ENCODE peak calls at places on chromosomes 11 and 22, in seven cellular contexts. One of them, this sample, is unnamed.

GRCh38 chr11:126460417-126461095 is 105.1 kb downstream of the ST3GAL4 start:
- DNase-seq in tibial artery: no peak
- DNase-seq in A673: no peak
- DNase-seq in astrocyte of the spinal cord: no peak
- DNase-seq in lower leg skin: no peak
- DNase-seq in GM12865: no peak
- DNase-seq in left ventricle myocardium inferior: no peak
- DNase-seq in this sample: no peak

GRCh38 chr11:115928811-115929210 is 424.6 kb upstream of the CADM1 start:
- DNase-seq in tibial artery: no peak
- DNase-seq in A673: no peak
- DNase-seq in astrocyte of the spinal cord: no peak
- DNase-seq in lower leg skin: no peak
- DNase-seq in GM12865: peak; percentile 51
- DNase-seq in left ventricle myocardium inferior: no peak
- DNase-seq in this sample: no peak

GRCh38 chr11:77189588-77190210 is 61.7 kb downstream of the MYO7A start:
- DNase-seq in tibial artery: no peak
- DNase-seq in A673: no peak
- DNase-seq in astrocyte of the spinal cord: no peak
- DNase-seq in lower leg skin: no peak
- DNase-seq in GM12865: no peak
- DNase-seq in left ventricle myocardium inferior: no peak
- DNase-seq in this sample: no peak

GRCh38 chr11:86269645-86270044 is 25.1 kb downstream of the EED start:
- DNase-seq in tibial artery: no peak
- DNase-seq in A673: no peak
- DNase-seq in astrocyte of the spinal cord: no peak
- DNase-seq in lower leg skin: no peak
- DNase-seq in GM12865: no peak
- DNase-seq in left ventricle myocardium inferior: no peak
- DNase-seq in this sample: no peak

GRCh38 chr11:35321532-35322320 is 97.6 kb downstream of the SLC1A2 start:
- DNase-seq in tibial artery: no peak
- DNase-seq in A673: peak; percentile 28
- DNase-seq in astrocyte of the spinal cord: peak; percentile 61
- DNase-seq in lower leg skin: no peak
- DNase-seq in GM12865: no peak
- DNase-seq in left ventricle myocardium inferior: peak; percentile 22
- DNase-seq in this sample: no peak

GRCh38 chr11:74936087-74936486 is 12.8 kb downstream of the XRRA1 start:
- DNase-seq in tibial artery: no peak
- DNase-seq in A673: no peak
- DNase-seq in astrocyte of the spinal cord: no peak
- DNase-seq in lower leg skin: no peak
- DNase-seq in GM12865: peak; percentile 45
- DNase-seq in left ventricle myocardium inferior: no peak
- DNase-seq in this sample: no peak

GRCh38 chr11:1565173-1565903 is 6.7 kb downstream of the DUSP8 start:
- DNase-seq in tibial artery: no peak
- DNase-seq in A673: no peak
- DNase-seq in astrocyte of the spinal cord: no peak
- DNase-seq in lower leg skin: no peak
- DNase-seq in GM12865: no peak
- DNase-seq in left ventricle myocardium inferior: no peak
- DNase-seq in this sample: no peak

GRCh38 chr11:94753630-94754029 is 14.5 kb upstream of the AMOTL1 start:
- DNase-seq in tibial artery: no peak
- DNase-seq in A673: no peak
- DNase-seq in astrocyte of the spinal cord: no peak
- DNase-seq in lower leg skin: no peak
- DNase-seq in GM12865: no peak
- DNase-seq in left ventricle myocardium inferior: no peak
- DNase-seq in this sample: no peak

GRCh38 chr11:1348146-1348545 is 38.7 kb upstream of the TOLLIP start:
- DNase-seq in tibial artery: no peak
- DNase-seq in A673: no peak
- DNase-seq in astrocyte of the spinal cord: no peak
- DNase-seq in lower leg skin: no peak
- DNase-seq in GM12865: no peak
- DNase-seq in left ventricle myocardium inferior: no peak
- DNase-seq in this sample: no peak

GRCh38 chr11:130314184-130314748 is 451 bp downstream of the ZBTB44 start:
- DNase-seq in tibial artery: peak; percentile 41
- DNase-seq in A673: no peak
- DNase-seq in astrocyte of the spinal cord: peak; percentile 40
- DNase-seq in lower leg skin: peak; percentile 40
- DNase-seq in GM12865: no peak
- DNase-seq in left ventricle myocardium inferior: peak; percentile 60
- DNase-seq in this sample: peak; percentile 39

GRCh38 chr11:9219572-9219971 is 45.6 kb downstream of the DENND5A start:
- DNase-seq in tibial artery: peak; percentile 25
- DNase-seq in A673: peak; percentile 14
- DNase-seq in astrocyte of the spinal cord: peak; percentile 75
- DNase-seq in lower leg skin: peak; percentile 31
- DNase-seq in GM12865: no peak
- DNase-seq in left ventricle myocardium inferior: no peak
- DNase-seq in this sample: no peak

GRCh38 chr11:79430280-79430679 is 10.6 kb downstream of the TENM4 start:
- DNase-seq in tibial artery: no peak
- DNase-seq in A673: no peak
- DNase-seq in astrocyte of the spinal cord: no peak
- DNase-seq in lower leg skin: no peak
- DNase-seq in GM12865: no peak
- DNase-seq in left ventricle myocardium inferior: no peak
- DNase-seq in this sample: no peak

GRCh38 chr11:18223937-18224387 is 12.6 kb downstream of the SAA4 start:
- DNase-seq in tibial artery: no peak
- DNase-seq in A673: no peak
- DNase-seq in astrocyte of the spinal cord: no peak
- DNase-seq in lower leg skin: no peak
- DNase-seq in GM12865: no peak
- DNase-seq in left ventricle myocardium inferior: no peak
- DNase-seq in this sample: no peak

GRCh38 chr22:36022162-36022561 is 6.5 kb downstream of the RBFOX2 start:
- DNase-seq in tibial artery: no peak
- DNase-seq in A673: no peak
- DNase-seq in astrocyte of the spinal cord: peak; percentile 67
- DNase-seq in lower leg skin: no peak
- DNase-seq in GM12865: no peak
- DNase-seq in left ventricle myocardium inferior: no peak
- DNase-seq in this sample: no peak

DNA sequence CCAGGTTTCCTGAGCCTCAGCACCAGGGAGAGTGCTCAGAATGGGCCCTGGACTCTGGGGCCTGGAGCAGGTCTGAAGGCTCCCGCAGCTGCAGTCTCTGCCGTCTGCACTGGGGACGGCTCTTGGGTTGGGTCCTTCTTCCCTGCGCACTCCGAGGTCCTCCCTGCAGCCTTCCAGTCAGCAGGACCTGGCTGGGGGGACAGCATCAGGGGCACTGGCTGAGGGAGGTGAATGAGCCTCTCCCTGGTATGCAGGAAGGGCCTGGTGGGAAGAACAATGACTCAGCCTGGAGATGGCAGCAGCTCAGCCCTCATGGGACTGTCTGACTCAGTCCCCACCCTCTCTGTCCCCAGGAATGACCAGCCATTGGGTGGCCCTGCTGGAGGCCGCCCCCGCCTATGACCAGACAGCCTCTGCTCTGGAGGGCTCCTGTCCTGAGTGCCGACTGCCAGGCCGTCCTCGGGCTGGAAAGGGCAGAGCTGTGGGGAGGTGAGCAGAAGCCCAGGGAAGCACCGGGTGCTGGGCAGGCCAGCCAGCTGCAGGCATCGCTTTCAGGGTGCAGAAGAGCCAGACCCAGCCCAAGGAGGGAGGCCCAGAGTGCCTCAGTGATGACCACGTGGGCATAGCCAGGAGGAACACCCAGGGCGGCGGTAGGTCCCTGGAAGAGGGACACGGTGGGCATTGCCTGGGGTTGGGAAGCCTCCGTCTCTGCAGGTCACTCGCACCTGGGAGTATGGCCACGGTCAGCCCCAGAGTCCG is 455.0 kb downstream of the BRD1 start:
- DNase-seq in tibial artery: no peak
- DNase-seq in A673: peak; percentile 28
- DNase-seq in astrocyte of the spinal cord: no peak
- DNase-seq in lower leg skin: peak; percentile 3
- DNase-seq in GM12865: no peak
- DNase-seq in left ventricle myocardium inferior: no peak
- DNase-seq in this sample: peak; percentile 49
- H3K4me3 ChIP-seq in tibial artery: no peak overlapping the region
- H3K4me3 ChIP-seq in A673: no peak overlapping the region
- H3K4me3 ChIP-seq in astrocyte of the spinal cord: no peak overlapping the region
- H3K4me3 ChIP-seq in lower leg skin: no peak overlapping the region
- H3K4me3 ChIP-seq in GM12865: no peak overlapping the region
- H3K4me3 ChIP-seq in left ventricle myocardium inferior: no peak overlapping the region
- H3K4me3 ChIP-seq in this sample: no peak overlapping the region

DNA sequence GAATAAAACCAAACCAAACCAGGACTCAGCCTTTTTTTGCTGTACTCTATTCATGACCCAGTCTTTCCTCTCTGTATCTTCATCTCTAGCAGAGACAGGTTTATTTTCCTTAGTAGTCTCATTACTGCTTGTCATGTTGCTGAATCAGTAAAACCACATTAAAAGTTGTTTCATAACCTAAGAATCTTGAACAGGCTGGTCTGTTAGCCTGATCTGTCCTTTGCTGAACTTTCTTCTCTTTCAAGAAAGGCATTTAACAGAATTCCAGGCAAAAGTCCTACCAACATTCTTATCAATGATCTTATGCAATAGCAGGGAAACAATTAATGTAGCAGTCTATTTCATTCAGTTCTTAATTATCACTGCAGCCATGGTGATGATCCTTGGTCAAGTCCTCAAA is 197.7 kb downstream of the CASP12 start:
- DNase-seq in tibial artery: no peak
- DNase-seq in A673: no peak
- DNase-seq in astrocyte of the spinal cord: peak; percentile 89
- DNase-seq in lower leg skin: no peak
- DNase-seq in GM12865: no peak
- DNase-seq in left ventricle myocardium inferior: no peak
- DNase-seq in this sample: no peak
- H3K4me3 ChIP-seq in tibial artery: no peak overlapping the region
- H3K4me3 ChIP-seq in A673: no peak overlapping the region
- H3K4me3 ChIP-seq in astrocyte of the spinal cord: no peak overlapping the region
- H3K4me3 ChIP-seq in lower leg skin: no peak overlapping the region
- H3K4me3 ChIP-seq in GM12865: no peak overlapping the region
- H3K4me3 ChIP-seq in left ventricle myocardium inferior: no peak overlapping the region
- H3K4me3 ChIP-seq in this sample: no peak overlapping the region

GRCh38 chr22:23522642-23523251 is 57.3 kb downstream of the IGLL1 start:
- DNase-seq in tibial artery: peak; percentile 55
- DNase-seq in A673: no peak
- DNase-seq in astrocyte of the spinal cord: peak; percentile 18
- DNase-seq in lower leg skin: no peak
- DNase-seq in GM12865: no peak
- DNase-seq in left ventricle myocardium inferior: no peak
- DNase-seq in this sample: no peak
- H3K4me3 ChIP-seq in tibial artery: peak overlapping the region; percentile 55
- H3K4me3 ChIP-seq in A673: no peak overlapping the region
- H3K4me3 ChIP-seq in astrocyte of the spinal cord: no peak overlapping the region
- H3K4me3 ChIP-seq in lower leg skin: no peak overlapping the region
- H3K4me3 ChIP-seq in GM12865: no peak overlapping the region
- H3K4me3 ChIP-seq in left ventricle myocardium inferior: peak overlapping the region; percentile 68
- H3K4me3 ChIP-seq in this sample: peak overlapping the region; percentile 26

GRCh38 chr22:20244744-20245576 is 23.2 kb downstream of the RTN4R start:
- DNase-seq in tibial artery: no peak
- DNase-seq in A673: peak; percentile 64
- DNase-seq in astrocyte of the spinal cord: no peak
- DNase-seq in lower leg skin: no peak
- DNase-seq in GM12865: peak; percentile 54
- DNase-seq in left ventricle myocardium inferior: no peak
- DNase-seq in this sample: no peak

GRCh38 chr22:20247608-20248171 is 20.4 kb downstream of the RTN4R start:
- DNase-seq in tibial artery: no peak
- DNase-seq in A673: no peak
- DNase-seq in astrocyte of the spinal cord: no peak
- DNase-seq in lower leg skin: no peak
- DNase-seq in GM12865: no peak
- DNase-seq in left ventricle myocardium inferior: no peak
- DNase-seq in this sample: no peak

GRCh38 chr22:20247010-20247505 is 21.1 kb downstream of the RTN4R start:
- DNase-seq in tibial artery: no peak
- DNase-seq in A673: no peak
- DNase-seq in astrocyte of the spinal cord: no peak
- DNase-seq in lower leg skin: no peak
- DNase-seq in GM12865: peak; percentile 53
- DNase-seq in left ventricle myocardium inferior: no peak
- DNase-seq in this sample: no peak

GRCh38 chr22:20245577-20246367 is 22.3 kb downstream of the RTN4R start:
- DNase-seq in tibial artery: no peak
- DNase-seq in A673: no peak
- DNase-seq in astrocyte of the spinal cord: no peak
- DNase-seq in lower leg skin: no peak
- DNase-seq in GM12865: no peak
- DNase-seq in left ventricle myocardium inferior: no peak
- DNase-seq in this sample: no peak

GRCh38 chr22:20246368-20247009 is 21.6 kb downstream of the RTN4R start:
- DNase-seq in tibial artery: no peak
- DNase-seq in A673: no peak
- DNase-seq in astrocyte of the spinal cord: no peak
- DNase-seq in lower leg skin: no peak
- DNase-seq in GM12865: no peak
- DNase-seq in left ventricle myocardium inferior: no peak
- DNase-seq in this sample: no peak
- H3K4me3 ChIP-seq in tibial artery: no peak overlapping the region
- H3K4me3 ChIP-seq in A673: no peak overlapping the region
- H3K4me3 ChIP-seq in astrocyte of the spinal cord: no peak overlapping the region
- H3K4me3 ChIP-seq in lower leg skin: no peak overlapping the region
- H3K4me3 ChIP-seq in GM12865: no peak overlapping the region
- H3K4me3 ChIP-seq in left ventricle myocardium inferior: no peak overlapping the region
- H3K4me3 ChIP-seq in this sample: no peak overlapping the region

DNA sequence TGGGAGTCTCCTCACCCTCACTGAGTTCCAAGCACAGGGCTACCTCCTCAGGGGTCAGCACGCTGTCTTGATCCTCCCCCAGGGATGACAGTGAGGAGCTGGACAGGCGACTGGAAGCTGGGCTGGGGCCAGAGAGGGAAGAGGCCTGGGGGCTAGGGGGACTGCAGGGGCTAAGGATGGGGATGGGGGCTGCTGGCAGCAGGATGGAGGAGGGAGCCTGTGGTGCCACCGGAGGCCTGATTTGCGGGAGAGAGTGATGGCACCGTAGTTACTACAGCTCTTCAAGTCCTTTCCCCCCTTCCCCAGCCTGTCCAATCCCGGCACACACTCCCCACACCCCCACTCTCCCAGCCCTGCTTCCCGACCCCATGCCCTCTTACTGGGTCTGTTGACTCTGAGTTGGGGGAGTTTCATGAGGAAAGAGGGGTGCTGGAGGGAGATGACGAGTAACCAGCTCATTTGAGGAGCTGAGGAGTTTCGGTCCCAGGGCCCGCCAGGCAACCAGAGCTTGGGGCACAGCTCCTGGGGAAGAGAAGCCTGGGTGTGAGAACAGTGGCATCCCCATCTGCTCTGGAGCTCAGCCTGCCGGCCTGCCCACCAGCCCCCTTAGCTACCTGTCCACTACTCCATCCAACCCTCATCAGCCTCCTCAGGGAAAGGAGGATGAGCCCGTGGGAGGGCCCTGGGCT is 10.5 kb downstream of the ROBO4 start:
- DNase-seq in tibial artery: no peak
- DNase-seq in A673: no peak
- DNase-seq in astrocyte of the spinal cord: no peak
- DNase-seq in lower leg skin: no peak
- DNase-seq in GM12865: no peak
- DNase-seq in left ventricle myocardium inferior: no peak
- DNase-seq in this sample: no peak
- H3K4me3 ChIP-seq in tibial artery: no peak overlapping the region
- H3K4me3 ChIP-seq in A673: no peak overlapping the region
- H3K4me3 ChIP-seq in astrocyte of the spinal cord: no peak overlapping the region
- H3K4me3 ChIP-seq in lower leg skin: no peak overlapping the region
- H3K4me3 ChIP-seq in GM12865: no peak overlapping the region
- H3K4me3 ChIP-seq in left ventricle myocardium inferior: no peak overlapping the region
- H3K4me3 ChIP-seq in this sample: no peak overlapping the region

GRCh38 chr11:12674936-12675696 is 895 bp downstream of the TEAD1 start:
- DNase-seq in tibial artery: peak; percentile 35
- DNase-seq in A673: peak; percentile 67
- DNase-seq in astrocyte of the spinal cord: peak; percentile 42
- DNase-seq in lower leg skin: no peak
- DNase-seq in GM12865: no peak
- DNase-seq in left ventricle myocardium inferior: peak; percentile 48
- DNase-seq in this sample: peak; percentile 43
- H3K4me3 ChIP-seq in tibial artery: peak overlapping the region; percentile 79
- H3K4me3 ChIP-seq in A673: peak overlapping the region; percentile 85
- H3K4me3 ChIP-seq in astrocyte of the spinal cord: peak overlapping the region; percentile 80
- H3K4me3 ChIP-seq in lower leg skin: peak overlapping the region; percentile 87
- H3K4me3 ChIP-seq in GM12865: peak overlapping the region; percentile 81
- H3K4me3 ChIP-seq in left ventricle myocardium inferior: peak overlapping the region; percentile 84
- H3K4me3 ChIP-seq in this sample: peak overlapping the region; percentile 98

This sample was measured in breast epithelium.